ENCODE peak calls at places on chromosomes 1 and 21, in five cellular contexts. K, Y, M, I and X are unnamed samples. For H3K9me3, the result is how much of the 10 kb centered on the place peaks cover.

GRCh38 chr1:21638531-21639341 is 30.4 kb downstream of the RAP1GAP start:
- DNase-seq in K (no peak), Y (no peak), M (no peak), I (peak), X (no peak)

GRCh38 chr1:182615468-182616129 is 11.4 kb upstream of the RGS16 start:
- DNase-seq in K (peak), Y (no peak), M (no peak), I (no peak), X (peak)

GRCh38 chr1:54965624-54966340 is 14.6 kb upstream of the TMEM61 start:
- DNase-seq in K (peak), Y (peak), M (no peak), I (peak), X (no peak)

GRCh38 chr21:33939224-33939623 is 23.6 kb upstream of the ATP5PO start:
- DNase-seq in K (no peak), Y (no peak), M (no peak), I (peak), X (no peak)

GRCh38 chr1:27367160-27367650 is 444 bp upstream of the MAP3K6 start:
- DNase-seq in K (no peak), Y (no peak), M (no peak), I (no peak), X (no peak)

GRCh38 chr1:225990705-225991464 is 8.3 kb downstream of the SDE2 start:
- DNase-seq in K (no peak), Y (peak), M (no peak), I (no peak), X (no peak)

GRCh38 chr1:43952731-43953350 is 6.1 kb downstream of the IPO13 start:
- DNase-seq in K (no peak), Y (no peak), M (no peak), I (no peak), X (no peak)

GRCh38 chr21:27571706-27572105 is 604.8 kb upstream of the ADAMTS5 start:
- DNase-seq in K (no peak), Y (no peak), M (no peak), I (peak), X (no peak)

GRCh38 chr1:8874230-8875201 is 4.0 kb downstream of the ENO1 start:
- DNase-seq in K (no peak), Y (no peak), M (no peak), I (peak), X (no peak)

GRCh38 chr1:8340456-8340855 is 22.5 kb downstream of the SLC45A1 start:
- DNase-seq in K (no peak), Y (no peak), M (no peak), I (no peak), X (no peak)

GRCh38 chr1:238639861-238640260 is 746.5 kb upstream of the CHRM3 start:
- DNase-seq in K (no peak), Y (no peak), M (no peak), I (no peak), X (no peak)
- H3K9me3 ChIP-seq in K (under half), Y (under half), M (under half), I (under half), X (under half)

GRCh38 chr1:156709743-156710489 is 4.5 kb upstream of the CRABP2 start:
- DNase-seq in K (peak), Y (no peak), M (no peak), I (peak), X (no peak)

GRCh38 chr1:156708245-156708661 is 2.9 kb upstream of the CRABP2 start:
- DNase-seq in K (no peak), Y (no peak), M (no peak), I (no peak), X (no peak)

GRCh38 chr1:156709031-156709430 is 3.6 kb upstream of the CRABP2 start:
- DNase-seq in K (no peak), Y (no peak), M (no peak), I (no peak), X (no peak)

GRCh38 chr1:156712626-156713025 is 7.2 kb upstream of the CRABP2 start:
- DNase-seq in K (no peak), Y (no peak), M (no peak), I (no peak), X (no peak)

DNA sequence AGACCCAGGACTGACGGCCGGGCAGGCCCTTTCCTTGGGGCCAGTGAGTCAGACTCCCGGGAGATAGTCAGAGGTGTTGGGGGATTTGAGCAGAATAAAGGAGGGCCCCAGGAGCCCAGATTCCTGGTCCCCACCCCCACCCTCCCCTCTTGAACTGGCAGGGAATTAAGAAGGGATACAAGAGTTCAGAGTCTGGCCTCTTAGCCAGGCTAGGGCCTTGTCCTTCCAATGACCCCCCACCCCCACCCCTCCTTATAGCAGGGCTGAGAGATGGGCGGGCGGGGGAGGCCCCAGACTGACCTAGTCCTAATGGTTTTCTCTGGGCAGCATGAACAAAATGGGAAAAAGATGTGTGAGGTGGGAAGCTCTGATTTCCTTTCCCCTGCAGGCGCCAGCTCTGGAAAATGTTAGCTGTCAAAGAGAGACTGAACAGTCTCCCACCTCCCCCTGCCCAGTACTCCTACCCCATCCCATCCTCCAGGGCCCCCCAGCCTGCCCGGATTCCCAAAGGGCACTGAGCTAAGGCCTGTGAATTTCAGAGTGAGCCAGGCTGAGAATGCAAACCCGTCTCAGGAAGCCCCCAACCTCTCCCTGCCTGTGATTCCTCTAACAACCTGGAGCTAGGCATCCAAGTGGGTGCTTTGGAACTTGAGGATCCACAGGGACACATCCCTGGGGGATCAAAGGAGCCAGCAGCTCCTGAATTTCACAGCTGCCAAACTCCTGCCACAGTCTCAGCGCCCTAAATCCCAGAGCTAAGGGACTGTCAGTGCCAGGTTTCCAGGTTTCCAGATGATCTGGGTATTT is 5.8 kb upstream of the CRABP2 start:
- DNase-seq in K (no peak), Y (no peak), M (no peak), I (no peak), X (no peak)
- H3K9me3 ChIP-seq in K (under half), Y (under half), M (under half), I (under half), X (under half)

GRCh38 chr1:113805256-113805531 is 7.1 kb downstream of the RSBN1 start:
- DNase-seq in K (no peak), Y (no peak), M (no peak), I (no peak), X (no peak)
- H3K9me3 ChIP-seq in K (under half), Y (under half), M (under half), I (under half), X (under half)

GRCh38 chr21:36564647-36565046 is 84.7 kb upstream of the CLDN14 start:
- DNase-seq in K (peak), Y (no peak), M (no peak), I (no peak), X (no peak)
- H3K9me3 ChIP-seq in K (under half), Y (under half), M (under half), I (under half), X (under half)

DNA sequence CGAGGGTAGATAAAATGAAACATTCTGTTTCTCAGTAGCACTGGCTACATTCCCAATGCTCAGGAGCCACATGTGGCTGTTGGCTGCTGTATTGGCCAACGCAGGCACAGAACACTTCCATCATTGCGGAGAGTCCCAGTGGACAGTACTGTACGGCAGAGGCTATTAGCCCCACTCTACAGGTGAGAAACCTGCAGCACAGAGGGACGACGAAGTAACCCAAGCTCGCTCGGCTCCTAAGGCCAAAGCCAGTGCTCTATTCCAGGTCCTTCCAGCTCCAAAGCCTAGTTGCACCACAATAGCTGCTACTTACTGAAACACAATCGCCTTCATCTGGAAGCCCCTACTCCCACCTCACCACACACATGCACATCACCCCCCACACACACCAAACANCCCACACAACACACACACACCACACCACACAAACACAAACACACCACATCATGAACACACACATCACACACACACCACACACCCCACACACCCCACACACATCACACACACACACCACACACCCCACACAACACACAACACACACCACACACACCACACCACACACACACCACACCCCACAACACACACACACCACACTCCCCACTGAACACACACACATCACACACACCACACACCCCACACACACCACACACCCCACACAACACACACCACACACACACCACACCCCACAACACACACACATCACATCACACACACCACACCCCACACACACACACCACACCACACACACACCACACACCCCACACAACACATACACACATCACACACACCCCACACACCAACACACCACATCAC is 3.2 kb downstream of the LYPD8 start:
- DNase-seq in K (no peak), Y (no peak), M (no peak), I (no peak), X (no peak)
- H3K9me3 ChIP-seq in K (under half), Y (under half), M (half or more), I (under half), X (under half)

DNA sequence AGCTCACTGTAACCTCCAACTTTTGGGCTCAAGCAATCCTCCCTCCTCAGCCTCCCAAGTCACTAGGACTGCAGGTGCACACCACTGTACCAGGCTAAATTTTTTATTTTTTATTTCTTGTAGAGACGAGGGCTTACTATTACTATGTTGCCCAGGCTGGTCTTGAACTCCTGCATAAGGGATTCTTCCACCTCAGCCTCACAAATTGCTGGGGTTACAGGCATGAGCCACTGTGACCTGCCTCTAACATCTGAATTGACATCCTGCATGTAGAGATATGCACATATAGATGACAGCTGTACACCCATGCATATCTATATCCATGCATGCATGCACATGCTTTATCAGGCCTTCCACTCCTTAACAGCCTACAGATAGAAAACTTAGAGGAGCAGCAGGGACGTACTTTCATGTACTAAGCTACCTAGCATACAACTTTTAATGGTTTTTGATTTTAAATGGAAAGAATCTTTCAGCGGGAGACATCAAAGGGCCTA is 740.9 kb upstream of the TPTE start:
- DNase-seq in K (no peak), Y (no peak), M (no peak), I (no peak), X (no peak)
- H3K9me3 ChIP-seq in K (under half), Y (under half), M (half or more), I (under half), X (under half)

GRCh38 chr1:152419917-152420316 is 5.9 kb upstream of the CRNN start:
- DNase-seq in K (no peak), Y (no peak), M (no peak), I (no peak), X (no peak)
- H3K9me3 ChIP-seq in K (under half), Y (under half), M (half or more), I (under half), X (under half)

GRCh38 chr21:24649691-24650090 is 957.6 kb downstream of the MRPL39 start:
- DNase-seq in K (no peak), Y (no peak), M (no peak), I (no peak), X (no peak)
- H3K9me3 ChIP-seq in K (under half), Y (under half), M (under half), I (under half), X (under half)

GRCh38 chr1:227612658-227613057 is 49.3 kb downstream of the ZNF678 start:
- DNase-seq in K (no peak), Y (no peak), M (no peak), I (no peak), X (no peak)
- H3K9me3 ChIP-seq in K (under half), Y (under half), M (under half), I (under half), X (half or more)